ENCODE peak calls at places on chromosomes 4 and X, in four cellular contexts. One of them, this sample, is unnamed.
A peak's percentile ranks its signal among the peaks of the same experiment; 100 is the strongest.

GRCh38 chrX:38887222-38887621 is 86.0 kb downstream of the MID1IP1 start:
- DNase-seq in HepG2: no peak
- DNase-seq in K562: no peak
- DNase-seq in GM12878: no peak
- DNase-seq in this sample: no peak

GRCh38 chr4:152968806-152969394 is 32.8 kb downstream of the FHDC1 start:
- DNase-seq in K562: no peak
- DNase-seq in GM12878: no peak
- DNase-seq in HepG2: no peak
- DNase-seq in this sample: no peak

GRCh38 chr4:7280906-7281305 is 88.6 kb downstream of the SORCS2 start:
- DNase-seq in HepG2: no peak
- DNase-seq in GM12878: no peak
- DNase-seq in K562: no peak
- DNase-seq in this sample: no peak

GRCh38 chr4:83387922-83388676 is 53.5 kb upstream of the HPSE start:
- DNase-seq in HepG2: no peak
- DNase-seq in K562: no peak
- DNase-seq in GM12878: no peak
- DNase-seq in this sample: no peak

GRCh38 chrX:40065291-40066046 is 32.3 kb downstream of the BCOR start:
- DNase-seq in HepG2: no peak
- DNase-seq in K562: no peak
- DNase-seq in GM12878: no peak
- DNase-seq in this sample: no peak

GRCh38 chrX:68853665-68854251 is 24.9 kb downstream of the EFNB1 start:
- DNase-seq in HepG2: peak; percentile 20
- DNase-seq in GM12878: no peak
- DNase-seq in K562: no peak
- DNase-seq in this sample: no peak

GRCh38 chrX:107654778-107655761 is 26.8 kb downstream of the PRPS1 start:
- DNase-seq in GM12878: no peak
- DNase-seq in HepG2: peak; percentile 33
- DNase-seq in K562: peak; percentile 65
- DNase-seq in this sample: peak; percentile 80

GRCh38 chrX:123322531-123322930 is 138.5 kb downstream of the GRIA3 start:
- DNase-seq in GM12878: no peak
- DNase-seq in K562: no peak
- DNase-seq in HepG2: no peak
- DNase-seq in this sample: no peak

GRCh38 chrX:110667706-110668105 is 127.9 kb downstream of the CHRDL1 start:
- DNase-seq in K562: no peak
- DNase-seq in GM12878: no peak
- DNase-seq in HepG2: no peak
- DNase-seq in this sample: no peak

GRCh38 chrX:154096140-154097002 is 1.1 kb downstream of the MECP2 start:
- DNase-seq in HepG2: peak; percentile 12
- DNase-seq in K562: peak; percentile 38
- DNase-seq in GM12878: no peak
- DNase-seq in this sample: no peak

GRCh38 chrX:11209798-11210197 is 83.4 kb upstream of the AMELX start:
- DNase-seq in GM12878: no peak
- DNase-seq in HepG2: no peak
- DNase-seq in K562: no peak
- DNase-seq in this sample: no peak

GRCh38 chr4:20895988-20896387 is 195.7 kb downstream of the PACRGL start:
- DNase-seq in GM12878: no peak
- DNase-seq in HepG2: no peak
- DNase-seq in K562: no peak
- DNase-seq in this sample: no peak

GRCh38 chr4:120286813-120287212 is 220.2 kb upstream of the MAD2L1 start:
- DNase-seq in GM12878: no peak
- DNase-seq in HepG2: no peak
- DNase-seq in K562: no peak
- DNase-seq in this sample: peak; percentile 6

GRCh38 chr4:74056858-74057562 is 18.5 kb upstream of the CXCL3 start:
- DNase-seq in K562: peak; percentile 46
- DNase-seq in HepG2: no peak
- DNase-seq in GM12878: no peak
- DNase-seq in this sample: no peak

GRCh38 chr4:185211035-185211434 is 1.6 kb downstream of the SNX25 start:
- DNase-seq in GM12878: no peak
- DNase-seq in K562: no peak
- DNase-seq in HepG2: no peak
- DNase-seq in this sample: no peak

GRCh38 chr4:2933566-2934076 is 29.6 kb downstream of the NOP14 start:
- DNase-seq in HepG2: no peak
- DNase-seq in K562: no peak
- DNase-seq in GM12878: no peak
- DNase-seq in this sample: no peak

GRCh38 chr4:127917151-127917550 is 36.5 kb downstream of the PLK4 start:
- DNase-seq in K562: no peak
- DNase-seq in HepG2: no peak
- DNase-seq in GM12878: no peak
- DNase-seq in this sample: no peak

GRCh38 chr4:20044502-20044911 is 207.2 kb upstream of the SLIT2 start:
- DNase-seq in K562: no peak
- DNase-seq in HepG2: no peak
- DNase-seq in GM12878: no peak
- DNase-seq in this sample: no peak

GRCh38 chrX:107718156-107718621 is 57.4 kb downstream of the TSC22D3 start:
- DNase-seq in HepG2: peak; percentile 44
- DNase-seq in K562: peak; percentile 74
- DNase-seq in GM12878: no peak
- DNase-seq in this sample: peak; percentile 87

GRCh38 chr4:14912426-14912825 is 89.9 kb upstream of the CPEB2 start:
- DNase-seq in HepG2: no peak
- DNase-seq in K562: no peak
- DNase-seq in GM12878: no peak
- DNase-seq in this sample: no peak

GRCh38 chr4:38082424-38083374 is 122.5 kb downstream of the PTTG2 start:
- DNase-seq in GM12878: no peak
- DNase-seq in HepG2: no peak
- DNase-seq in K562: no peak
- DNase-seq in this sample: no peak

GRCh38 chrX:117743469-117744251 is 372.9 kb downstream of the KLHL13 start:
- DNase-seq in HepG2: peak; percentile 1
- DNase-seq in GM12878: no peak
- DNase-seq in K562: no peak
- DNase-seq in this sample: peak; percentile 28

GRCh38 chrX:44945736-44946135 is 72.7 kb downstream of the KDM6A start:
- DNase-seq in HepG2: peak; percentile 10
- DNase-seq in K562: peak; percentile 25
- DNase-seq in GM12878: no peak
- DNase-seq in this sample: no peak

GRCh38 chr4:36349904-36350554 is 68.6 kb downstream of the DTHD1 start:
- DNase-seq in HepG2: no peak
- DNase-seq in K562: no peak
- DNase-seq in GM12878: no peak
- DNase-seq in this sample: no peak

GRCh38 chr4:146202665-146203064 is 11.7 kb upstream of the REELD1 start:
- DNase-seq in HepG2: no peak
- DNase-seq in GM12878: no peak
- DNase-seq in K562: no peak
- DNase-seq in this sample: no peak

GRCh38 chr4:67550491-67551256 is 5.4 kb upstream of the CENPC start:
- DNase-seq in GM12878: no peak
- DNase-seq in HepG2: no peak
- DNase-seq in K562: no peak
- DNase-seq in this sample: no peak

GRCh38 chr4:67545996-67546356 is 673 bp upstream of the CENPC start:
- DNase-seq in K562: no peak
- DNase-seq in HepG2: no peak
- DNase-seq in GM12878: no peak
- DNase-seq in this sample: no peak

GRCh38 chr4:67545199-67545995 is at the start of gene CENPC:
- DNase-seq in HepG2: peak; percentile 96
- DNase-seq in K562: peak; percentile 92
- DNase-seq in GM12878: peak; percentile 91
- DNase-seq in this sample: peak; percentile 91

GRCh38 chr4:67549123-67549522 is 3.8 kb upstream of the CENPC start:
- DNase-seq in HepG2: peak; percentile 15
- DNase-seq in K562: no peak
- DNase-seq in GM12878: no peak
- DNase-seq in this sample: no peak

DNA sequence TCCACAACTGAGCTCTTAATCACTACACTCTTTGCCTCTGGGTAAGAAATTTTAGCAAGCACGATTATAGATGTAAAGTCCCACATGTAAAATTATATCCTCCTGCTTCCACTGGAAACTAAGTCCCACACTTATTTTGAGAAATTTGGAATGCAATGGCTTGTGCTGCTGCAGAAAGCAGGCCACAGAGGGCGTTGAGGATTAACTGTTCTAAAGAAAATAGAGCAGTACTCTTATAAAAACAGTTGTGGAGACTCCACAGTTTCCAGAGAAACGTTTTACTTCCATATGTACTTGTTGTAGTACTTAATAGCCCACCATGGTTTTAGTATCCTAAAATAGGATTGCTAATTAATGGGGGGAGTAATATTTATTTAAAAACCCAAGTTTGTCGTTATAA is 1.7 kb upstream of the CENPC start:
- DNase-seq in HepG2: no peak
- DNase-seq in GM12878: no peak
- DNase-seq in K562: no peak
- DNase-seq in this sample: no peak
- TF ChIP-seq BHLHE40 in HepG2: no peak
- TF ChIP-seq BHLHE40 in GM12878: no peak
- TF ChIP-seq BHLHE40 in K562: no peak
- TF ChIP-seq BHLHE40 in this sample: no peak

DNA sequence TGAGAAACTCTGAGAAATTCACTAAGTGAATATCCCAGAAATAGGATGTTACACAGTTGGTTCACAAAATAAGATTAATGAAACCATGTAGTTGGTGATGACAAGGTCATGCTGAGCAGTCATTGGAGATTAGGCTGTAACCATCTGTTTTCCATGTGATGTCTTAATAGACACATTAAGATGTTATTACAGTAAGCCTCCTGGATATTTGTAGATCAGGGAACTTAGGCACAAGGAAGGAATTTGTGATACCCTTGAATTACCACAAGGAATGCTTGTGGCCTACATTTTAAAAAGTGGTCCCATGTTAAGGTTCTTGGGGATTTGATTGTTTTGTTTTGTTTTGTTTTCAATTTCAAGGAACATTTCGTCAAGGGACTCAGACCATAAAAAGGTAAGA is 185.6 kb upstream of the BANK1 start:
- DNase-seq in K562: no peak
- DNase-seq in GM12878: no peak
- DNase-seq in HepG2: no peak
- DNase-seq in this sample: no peak
- TF ChIP-seq TARDBP in K562: no peak
- TF ChIP-seq TARDBP in GM12878: no peak
- TF ChIP-seq TARDBP in HepG2: no peak
- TF ChIP-seq TARDBP in this sample: no peak

GRCh38 chr4:136670265-136670664 is 862.0 kb downstream of the PCDH18 start:
- DNase-seq in K562: no peak
- DNase-seq in GM12878: no peak
- DNase-seq in HepG2: no peak
- DNase-seq in this sample: no peak
- TF ChIP-seq BHLHE40 in K562: no peak
- TF ChIP-seq BHLHE40 in GM12878: no peak
- TF ChIP-seq BHLHE40 in HepG2: no peak
- TF ChIP-seq BHLHE40 in this sample: no peak

GRCh38 chr4:112938461-112939058 is 110.9 kb upstream of the ANK2 start:
- DNase-seq in HepG2: peak; percentile 14
- DNase-seq in GM12878: no peak
- DNase-seq in K562: no peak
- DNase-seq in this sample: peak; percentile 25
- TF ChIP-seq TARDBP in HepG2: no peak
- TF ChIP-seq TARDBP in GM12878: no peak
- TF ChIP-seq TARDBP in K562: no peak
- TF ChIP-seq TARDBP in this sample: no peak

GRCh38 chr4:101169044-101170014 is 178.0 kb downstream of the PPP3CA start:
- DNase-seq in HepG2: peak; percentile 83
- DNase-seq in K562: peak; percentile 5
- DNase-seq in GM12878: peak; percentile 47
- DNase-seq in this sample: peak; percentile 65
- TF ChIP-seq BHLHE40 in HepG2: no peak
- TF ChIP-seq BHLHE40 in K562: no peak
- TF ChIP-seq BHLHE40 in GM12878: no peak
- TF ChIP-seq BHLHE40 in this sample: no peak